ENCODE peak calls at places on chromosomes 7 and 10, in five cellular contexts. Q is LoVo; G is testis; P is amniotic stem cell; R is stimulated activated CD4-positive, alpha-beta T cell treated with anti-CD3 and anti-CD28 coated beads, Interleukin-1b, Interleukin-23, amount 100 ng/mL, for 1 hour. M is an unnamed sample.

GRCh38 chr7:139842414-139843210 is 13.5 kb downstream of the TBXAS1 start:
- DNase-seq in G (no peak), Q (no peak), P (no peak), R (no peak), M (no peak)

GRCh38 chr10:69647101-69647500 is 17.1 kb downstream of the FAM241B start:
- DNase-seq in Q (no peak), G (no peak), R (no peak), P (no peak), M (no peak)

GRCh38 chr10:12628964-12629766 is 279.8 kb downstream of the CAMK1D start:
- DNase-seq in G (no peak), R (no peak), P (no peak), Q (peak; percentile 32), M (no peak)

GRCh38 chr7:93574646-93575554 is at the start of gene CALCR:
- DNase-seq in G (no peak), R (no peak), P (no peak), Q (no peak), M (no peak)

GRCh38 chr10:71727429-71728217 is 8.0 kb upstream of the C10orf105 start:
- DNase-seq in G (peak; percentile 60), Q (peak; percentile 2), P (no peak), R (no peak), M (no peak)

GRCh38 chr7:116571037-116571436 is 46.2 kb downstream of the CAV1 start:
- DNase-seq in Q (peak; percentile 25), P (peak; percentile 73), R (no peak), G (no peak), M (no peak)

GRCh38 chr10:126171555-126171954 is 216.7 kb downstream of the ADAM12 start:
- DNase-seq in Q (no peak), P (peak; percentile 80), G (no peak), R (no peak), M (peak; percentile 96)

GRCh38 chr10:89471110-89471814 is 56.9 kb downstream of the IFIT5 start:
- DNase-seq in Q (no peak), R (no peak), G (no peak), P (no peak), M (no peak)

GRCh38 chr7:68038621-68039314 is 1042.1 kb downstream of the TYW1 start:
- DNase-seq in G (no peak), P (peak; percentile 15), Q (peak; percentile 25), R (no peak), M (peak; percentile 9)

GRCh38 chr7:38374507-38374906 is 101.1 kb upstream of the TARP start:
- DNase-seq in G (peak; percentile 75), P (no peak), R (no peak), Q (peak; percentile 15), M (no peak)

GRCh38 chr10:64682043-64682442 is 1160.8 kb downstream of the REEP3 start:
- DNase-seq in R (no peak), G (no peak), P (no peak), Q (no peak), M (no peak)

GRCh38 chr7:1811850-1812692 is 142.0 kb downstream of the ELFN1 start:
- DNase-seq in G (no peak), Q (no peak), R (no peak), P (no peak), M (no peak)

GRCh38 chr7:114264029-114264428 is 150.6 kb upstream of the FOXP2 start:
- DNase-seq in P (no peak), G (no peak), Q (no peak), R (no peak), M (no peak)

GRCh38 chr10:124155781-124156401 is 62.5 kb upstream of the CHST15 start:
- DNase-seq in Q (peak; percentile 1), R (no peak), G (peak; percentile 50), P (no peak), M (no peak)

GRCh38 chr10:124262249-124262865 is 156.4 kb downstream of the OAT start:
- DNase-seq in P (no peak), G (no peak), R (no peak), Q (no peak), M (no peak)

GRCh38 chr10:33421789-33422188 is 87.3 kb upstream of the NRP1 start:
- DNase-seq in Q (peak; percentile 9), R (no peak), P (peak; percentile 70), G (no peak), M (peak; percentile 77)

GRCh38 chr7:111834367-111834766 is 272.1 kb upstream of the IMMP2L start:
- DNase-seq in G (no peak), R (no peak), P (no peak), Q (no peak), M (no peak)

GRCh38 chr10:100101526-100102076 is 19.9 kb upstream of the CPN1 start:
- DNase-seq in P (no peak), Q (no peak), G (no peak), R (no peak), M (no peak)

GRCh38 chr7:69166979-69167516 is 431.2 kb upstream of the AUTS2 start:
- DNase-seq in P (no peak), Q (no peak), R (no peak), G (no peak), M (no peak)

GRCh38 chr7:86978804-86979506 is 80.5 kb downstream of the ELAPOR2 start:
- DNase-seq in R (no peak), G (no peak), Q (no peak), P (no peak), M (no peak)

GRCh38 chr7:128035712-128036111 is 4.5 kb upstream of the LRRC4 start:
- DNase-seq in Q (no peak), P (no peak), R (no peak), G (no peak), M (no peak)

GRCh38 chr10:36681751-36682633 is 443.4 kb upstream of the ANKRD30A start:
- DNase-seq in Q (no peak), P (no peak), R (no peak), G (no peak), M (no peak)

GRCh38 chr7:74030861-74031260 is 2.9 kb downstream of the ELN start:
- DNase-seq in Q (no peak), P (no peak), G (no peak), R (no peak), M (no peak)

GRCh38 chr10:19904202-19904661 is 88.0 kb downstream of the PLXDC2 start:
- DNase-seq in Q (no peak), G (no peak), R (no peak), P (no peak), M (no peak)

GRCh38 chr7:99201027-99201426 is 6.9 kb downstream of the KPNA7 start:
- DNase-seq in G (no peak), R (no peak), Q (peak; percentile 30), P (peak; percentile 10), M (peak; percentile 72)

GRCh38 chr7:94240902-94241301 is 153.8 kb upstream of the COL1A2 start:
- DNase-seq in R (no peak), G (no peak), Q (no peak), P (no peak), M (no peak)

GRCh38 chr7:151825711-151826110 is 51.2 kb downstream of the PRKAG2 start:
- DNase-seq in Q (no peak), R (no peak), P (no peak), G (no peak), M (no peak)

GRCh38 chr7:44665531-44666213 is 59.2 kb downstream of the OGDH start:
- DNase-seq in P (no peak), Q (no peak), R (no peak), G (no peak), M (peak; percentile 79)

GRCh38 chr7:79529214-79529895 is 75.9 kb upstream of the MAGI2 start:
- DNase-seq in P (no peak), Q (no peak), G (no peak), R (no peak), M (no peak)

GRCh38 chr10:121531076-121531829 is 67.0 kb downstream of the FGFR2 start:
- DNase-seq in G (no peak), P (no peak), Q (no peak), R (no peak), M (no peak)

GRCh38 chr7:3095046-3095445 is 51.4 kb upstream of the CARD11 start:
- DNase-seq in P (no peak), R (no peak), Q (no peak), G (peak; percentile 22), M (no peak)

GRCh38 chr7:143046334-143046935 is 5.7 kb upstream of the OR6V1 start:
- DNase-seq in R (no peak), G (no peak), Q (peak; percentile 29), P (no peak), M (no peak)

GRCh38 chr7:8435120-8435519 is 1.7 kb downstream of the NXPH1 start:
- DNase-seq in G (no peak), R (no peak), P (no peak), Q (no peak), M (no peak)

GRCh38 chr7:101628522-101628921 is 574 bp downstream of the MYL10 start:
- DNase-seq in P (no peak), R (no peak), Q (no peak), G (no peak), M (no peak)

GRCh38 chr7:100829150-100829716 is 1.9 kb upstream of the EPHB4 start:
- DNase-seq in Q (no peak), R (no peak), G (no peak), P (no peak), M (no peak)

GRCh38 chr10:88227342-88228018 is 355.6 kb downstream of the RNLS start:
- DNase-seq in G (peak; percentile 48), P (peak; percentile 15), Q (no peak), R (no peak), M (no peak)

GRCh38 chr10:71575446-71575845 is 144.1 kb downstream of the C10orf105 start:
- DNase-seq in R (no peak), Q (no peak), G (peak; percentile 27), P (no peak), M (no peak)

GRCh38 chr10:92419740-92420553 is 129.0 kb downstream of the MARCHF5 start:
- DNase-seq in Q (no peak), G (peak; percentile 67), P (no peak), R (no peak), M (no peak)

GRCh38 chr7:116227678-116228239 is 17.4 kb downstream of the TES start:
- DNase-seq in R (no peak), Q (no peak), G (no peak), P (peak; percentile 68), M (peak; percentile 70)

GRCh38 chr10:128927821-128928220 is 539.2 kb upstream of the MGMT start:
- DNase-seq in G (no peak), Q (no peak), P (no peak), R (no peak), M (no peak)